ENCODE peak calls at places on chromosomes 11 and 22, in seven cellular contexts. Z, I, X, R, W, J and A are unnamed samples.

GRCh38 chr11:45654242-45654641 is 11.2 kb downstream of the CHST1 start:
- DNase-seq in Z (no peak), I (no peak), X (no peak), R (no peak), W (no peak), J (no peak), A (no peak)

GRCh38 chr11:36628765-36629199 is 30.7 kb upstream of the RAG2 start:
- DNase-seq in Z (no peak), I (no peak), X (no peak), R (no peak), W (no peak), J (no peak), A (no peak)

GRCh38 chr11:46896719-46897406 is 21.5 kb downstream of the LRP4 start:
- DNase-seq in Z (peak; percentile 37), I (no peak), X (peak; percentile 69), R (no peak), W (no peak), J (no peak), A (no peak)

GRCh38 chr11:76628408-76628947 is 42.1 kb downstream of the LRRC32 start:
- DNase-seq in Z (no peak), I (no peak), X (no peak), R (no peak), W (no peak), J (no peak), A (no peak)

GRCh38 chr22:27779650-27780049 is 21.9 kb downstream of the MN1 start:
- DNase-seq in Z (no peak), I (no peak), X (no peak), R (no peak), W (no peak), J (no peak), A (no peak)

GRCh38 chr11:96051820-96052219 is 127.9 kb upstream of the MTMR2 start:
- DNase-seq in Z (no peak), I (no peak), X (no peak), R (no peak), W (no peak), J (no peak), A (no peak)

GRCh38 chr11:112769170-112769569 is 192.1 kb upstream of the NCAM1 start:
- DNase-seq in Z (no peak), I (peak; percentile 50), X (no peak), R (no peak), W (no peak), J (no peak), A (no peak)

GRCh38 chr11:85394288-85394687 is 232.9 kb downstream of the DLG2 start:
- DNase-seq in Z (no peak), I (no peak), X (no peak), R (no peak), W (no peak), J (no peak), A (no peak)

GRCh38 chr11:65798882-65799281 is 12.0 kb downstream of the OVOL1 start:
- DNase-seq in Z (no peak), I (no peak), X (no peak), R (no peak), W (no peak), J (no peak), A (no peak)

GRCh38 chr11:12222099-12222751 is 111.8 kb downstream of the MICAL2 start:
- DNase-seq in Z (no peak), I (no peak), X (no peak), R (no peak), W (peak; percentile 56), J (peak; percentile 54), A (no peak)

GRCh38 chr11:12219732-12220131 is 109.3 kb downstream of the MICAL2 start:
- DNase-seq in Z (peak; percentile 37), I (no peak), X (no peak), R (no peak), W (no peak), J (no peak), A (no peak)

GRCh38 chr11:12218909-12219308 is 108.5 kb downstream of the MICAL2 start:
- DNase-seq in Z (no peak), I (no peak), X (no peak), R (no peak), W (no peak), J (peak; percentile 65), A (no peak)

GRCh38 chr11:12221136-12221535 is 110.7 kb downstream of the MICAL2 start:
- DNase-seq in Z (no peak), I (no peak), X (no peak), R (no peak), W (no peak), J (no peak), A (no peak)

DNA sequence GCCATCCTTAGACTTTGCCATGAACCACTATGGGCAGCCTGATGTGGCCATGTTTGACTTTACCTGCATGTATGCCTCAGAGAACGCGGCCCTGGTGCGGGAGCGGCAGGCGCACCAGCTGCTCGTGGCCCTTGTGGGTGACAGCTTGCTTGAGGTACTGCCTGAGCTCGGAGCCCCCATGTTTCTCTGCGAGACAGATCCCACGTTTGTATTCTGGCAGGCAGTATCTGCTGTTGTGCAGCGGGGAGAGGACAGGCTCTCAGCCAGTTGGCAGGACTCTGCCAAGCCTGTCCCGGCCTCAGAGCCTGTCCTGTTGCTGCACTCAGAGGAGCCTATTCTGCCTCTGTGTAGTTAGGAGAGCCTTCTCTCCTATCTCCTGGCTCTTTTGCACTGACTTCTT is 109.9 kb downstream of the MICAL2 start:
- DNase-seq in Z (no peak), I (peak; percentile 55), X (no peak), R (no peak), W (peak; percentile 86), J (no peak), A (no peak)
- H3K4me3 ChIP-seq in Z (no peak overlapping the region), I (no peak overlapping the region), X (no peak overlapping the region), R (no peak overlapping the region), W (no peak overlapping the region), J (no peak overlapping the region), A (no peak overlapping the region)

GRCh38 chr11:35260342-35260985 is 121.5 kb downstream of the CD44 start:
- DNase-seq in Z (peak; percentile 96), I (no peak), X (peak; percentile 83), R (peak; percentile 40), W (no peak), J (no peak), A (no peak)

GRCh38 chr11:35261197-35261596 is 122.2 kb downstream of the CD44 start:
- DNase-seq in Z (no peak), I (no peak), X (no peak), R (no peak), W (no peak), J (no peak), A (no peak)

GRCh38 chr11:35259529-35259928 is 120.6 kb downstream of the CD44 start:
- DNase-seq in Z (no peak), I (no peak), X (no peak), R (no peak), W (no peak), J (no peak), A (no peak)

GRCh38 chr11:35265755-35266454 is 126.9 kb downstream of the CD44 start:
- DNase-seq in Z (no peak), I (no peak), X (no peak), R (no peak), W (no peak), J (no peak), A (no peak)

DNA sequence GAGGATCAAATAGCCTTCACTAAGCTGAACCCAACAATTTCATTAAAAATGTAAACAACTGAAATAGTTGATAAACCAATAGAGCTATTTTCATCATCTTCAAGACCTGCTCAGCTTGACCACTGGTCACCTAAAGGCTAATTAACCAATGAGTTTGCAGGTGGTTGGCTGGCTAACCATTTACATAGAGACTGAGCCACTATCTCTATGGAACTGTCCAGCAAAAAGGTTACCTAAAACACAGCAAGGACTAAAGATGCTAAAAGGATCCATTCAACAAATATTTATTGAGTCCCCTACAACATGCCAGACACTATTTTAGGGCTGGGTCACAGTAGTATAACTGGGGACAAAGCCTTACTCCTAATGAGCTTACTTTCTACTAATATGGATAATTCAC is 123.8 kb downstream of the CD44 start:
- DNase-seq in Z (no peak), I (no peak), X (no peak), R (no peak), W (no peak), J (no peak), A (no peak)
- H3K4me3 ChIP-seq in Z (no peak overlapping the region), I (no peak overlapping the region), X (no peak overlapping the region), R (no peak overlapping the region), W (no peak overlapping the region), J (no peak overlapping the region), A (no peak overlapping the region)

DNA sequence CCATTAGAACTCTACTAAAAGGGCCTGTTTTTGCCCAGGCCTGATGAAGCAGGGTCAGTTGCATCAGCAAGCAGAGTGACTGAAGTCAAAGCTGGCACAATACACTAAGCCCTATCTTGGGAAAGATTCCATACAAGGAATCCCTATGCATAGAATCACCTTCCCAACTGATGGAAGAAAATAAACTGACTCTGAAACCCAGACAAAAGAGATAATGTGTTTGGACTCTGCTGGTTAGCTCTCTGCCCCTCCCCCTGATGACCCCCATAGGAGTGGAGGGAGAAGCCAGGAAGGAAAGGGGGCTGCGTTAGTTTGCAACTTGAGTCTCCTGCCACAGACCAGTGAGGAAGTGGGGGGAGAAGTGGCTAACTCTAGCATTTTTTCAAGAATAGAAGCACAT is 32.9 kb downstream of the GALNT18 start:
- DNase-seq in Z (peak; percentile 26), I (no peak), X (no peak), R (no peak), W (no peak), J (no peak), A (no peak)
- H3K4me3 ChIP-seq in Z (no peak overlapping the region), I (no peak overlapping the region), X (no peak overlapping the region), R (no peak overlapping the region), W (no peak overlapping the region), J (no peak overlapping the region), A (no peak overlapping the region)

GRCh38 chr11:129144256-129144655 is 47.9 kb downstream of the ARHGAP32 start:
- DNase-seq in Z (no peak), I (no peak), X (peak; percentile 6), R (no peak), W (no peak), J (no peak), A (no peak)

GRCh38 chr11:129146196-129146595 is 45.9 kb downstream of the ARHGAP32 start:
- DNase-seq in Z (peak; percentile 64), I (no peak), X (peak; percentile 27), R (no peak), W (no peak), J (no peak), A (no peak)

GRCh38 chr11:129145276-129145675 is 46.8 kb downstream of the ARHGAP32 start:
- DNase-seq in Z (no peak), I (no peak), X (no peak), R (no peak), W (no peak), J (no peak), A (no peak)

GRCh38 chr11:129141748-129142475 is 50.2 kb downstream of the ARHGAP32 start:
- DNase-seq in Z (no peak), I (no peak), X (peak; percentile 9), R (no peak), W (no peak), J (no peak), A (no peak)

GRCh38 chr11:129143335-129143734 is 48.8 kb downstream of the ARHGAP32 start:
- DNase-seq in Z (peak; percentile 99), I (peak; percentile 71), X (peak; percentile 99), R (peak; percentile 95), W (peak; percentile 90), J (peak; percentile 89), A (peak; percentile 96)
- H3K4me3 ChIP-seq in Z (no peak overlapping the region), I (no peak overlapping the region), X (peak overlapping the region; percentile 31), R (peak overlapping the region; percentile 30), W (peak overlapping the region; percentile 6), J (no peak overlapping the region), A (no peak overlapping the region)